ENCODE peak calls at places on chromosomes 1 and 21, in eight cellular contexts. R, W, Y, O, V, G, U and F are unnamed samples.
A peak's percentile ranks its signal among the peaks of the same experiment; 100 is the strongest.

GRCh38 chr1:191592907-191593306 is 565.4 kb upstream of the RGS18 start:
- DNase-seq in W (no peak), R (no peak), O (no peak), G (no peak), U (no peak), Y (no peak), V (no peak), F (no peak)

GRCh38 chr1:30815556-30815955 is 58.0 kb upstream of the LAPTM5 start:
- DNase-seq in Y (no peak), G (no peak), R (no peak), W (no peak), V (no peak), U (no peak), O (no peak), F (no peak)

GRCh38 chr1:13830616-13831280 is 130.8 kb downstream of the PRDM2 start:
- DNase-seq in W (peak; percentile 71), O (no peak), Y (no peak), V (no peak), G (no peak), U (peak; percentile 86), R (no peak), F (peak; percentile 80)

GRCh38 chr21:16211339-16212303 is 481.8 kb downstream of the USP25 start:
- DNase-seq in U (no peak), R (no peak), G (no peak), O (no peak), V (no peak), Y (no peak), W (no peak), F (no peak)

GRCh38 chr1:156852414-156852874 is 6.5 kb downstream of the INSRR start:
- DNase-seq in U (peak; percentile 71), R (peak; percentile 35), V (no peak), O (peak; percentile 90), Y (no peak), G (peak; percentile 48), W (peak; percentile 85), F (peak; percentile 80)

GRCh38 chr1:99662581-99663208 is 16.8 kb downstream of the PALMD start:
- DNase-seq in G (no peak), V (no peak), R (peak; percentile 69), W (peak; percentile 75), O (peak; percentile 66), Y (no peak), U (peak; percentile 82), F (peak; percentile 54)

GRCh38 chr1:109787845-109788605 is 24.3 kb upstream of the EPS8L3 start:
- DNase-seq in G (no peak), O (no peak), V (no peak), U (peak; percentile 30), W (peak; percentile 9), R (no peak), Y (no peak), F (no peak)

GRCh38 chr1:44947060-44947773 is 39.2 kb downstream of the EIF2B3 start:
- DNase-seq in V (no peak), O (peak; percentile 42), R (no peak), U (no peak), Y (no peak), G (no peak), W (no peak), F (peak; percentile 78)

GRCh38 chr21:43029785-43030184 is 45.9 kb downstream of the CBS start:
- DNase-seq in G (no peak), U (no peak), R (no peak), O (no peak), W (no peak), V (no peak), Y (no peak), F (no peak)

GRCh38 chr1:3053986-3054385 is 15.0 kb upstream of the PRDM16 start:
- DNase-seq in U (no peak), G (no peak), W (no peak), O (no peak), V (no peak), Y (no peak), R (no peak), F (no peak)

GRCh38 chr1:230288641-230289349 is 137.3 kb downstream of the PGBD5 start:
- DNase-seq in V (no peak), W (no peak), G (peak; percentile 11), Y (no peak), O (no peak), U (no peak), R (no peak), F (peak; percentile 84)

GRCh38 chr1:198918920-198919319 is 280.1 kb downstream of the PTPRC start:
- DNase-seq in U (no peak), W (no peak), V (no peak), G (no peak), R (no peak), Y (no peak), O (no peak), F (no peak)

GRCh38 chr1:206752481-206752880 is 18.1 kb upstream of the IL19 start:
- DNase-seq in O (no peak), G (no peak), V (no peak), Y (no peak), R (no peak), W (no peak), U (no peak), F (no peak)

GRCh38 chr21:46622226-46622625 is 13.2 kb upstream of the PRMT2 start:
- DNase-seq in W (peak; percentile 42), O (no peak), G (peak; percentile 94), V (no peak), Y (no peak), U (peak; percentile 75), R (no peak), F (no peak)

GRCh38 chr1:168709896-168710305 is 19.1 kb downstream of the DPT start:
- DNase-seq in G (no peak), U (no peak), Y (peak; percentile 23), R (no peak), W (no peak), V (no peak), O (no peak), F (peak; percentile 51)
- H3K4me3 ChIP-seq in G (no peak overlapping the region), U (no peak overlapping the region), Y (no peak overlapping the region), R (no peak overlapping the region), W (peak overlapping the region; percentile 3), V (peak overlapping the region; percentile 59), O (no peak overlapping the region), F (no peak overlapping the region)

DNA sequence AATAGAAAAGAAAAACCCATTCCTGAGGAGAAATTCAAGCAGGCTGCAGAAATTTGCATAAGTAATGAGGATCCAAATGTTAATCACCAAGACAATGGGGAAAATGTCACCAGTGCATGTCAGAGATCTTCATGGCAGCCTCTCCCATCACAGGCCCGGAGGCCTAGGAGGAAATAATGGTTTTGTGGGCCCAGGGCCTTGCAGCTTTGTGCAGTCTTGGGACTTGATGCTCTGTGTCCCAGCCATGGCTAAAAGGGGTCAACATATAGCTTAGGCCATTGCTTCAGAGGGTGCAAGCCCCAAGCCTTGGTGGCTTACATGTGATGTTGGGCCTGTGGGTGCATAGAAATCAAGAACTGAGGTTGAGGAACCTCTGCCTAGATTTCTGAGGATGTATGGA is 22.7 kb downstream of the RAB3GAP2 start:
- DNase-seq in Y (no peak), R (no peak), W (no peak), O (no peak), G (no peak), U (no peak), V (no peak), F (no peak)
- H3K9me3 ChIP-seq in Y (peaks cover 24% of the 10 kb centered on the region), R (no peaks in the 10 kb centered on the region), W (peaks cover 29% of the 10 kb centered on the region), O (no peaks in the 10 kb centered on the region), G (peaks cover 29% of the 10 kb centered on the region), U (no peaks in the 10 kb centered on the region), V (peaks cover 8% of the 10 kb centered on the region), F (peaks cover 24% of the 10 kb centered on the region)

GRCh38 chr1:187276677-187277076 is 447.9 kb downstream of the PLA2G4A start:
- DNase-seq in V (no peak), W (no peak), O (no peak), R (no peak), U (no peak), Y (no peak), G (no peak), F (no peak)

GRCh38 chr1:187281085-187281484 is 452.3 kb downstream of the PLA2G4A start:
- DNase-seq in Y (no peak), U (no peak), O (no peak), R (no peak), V (no peak), G (no peak), W (no peak), F (no peak)

GRCh38 chr1:187280051-187280450 is 451.3 kb downstream of the PLA2G4A start:
- DNase-seq in O (no peak), G (no peak), R (no peak), U (no peak), V (no peak), Y (no peak), W (no peak), F (no peak)

GRCh38 chr1:187275346-187275745 is 446.6 kb downstream of the PLA2G4A start:
- DNase-seq in W (no peak), U (no peak), O (no peak), Y (no peak), R (no peak), G (no peak), V (no peak), F (no peak)

GRCh38 chr1:187275985-187276580 is 447.3 kb downstream of the PLA2G4A start:
- DNase-seq in Y (no peak), U (no peak), R (no peak), O (no peak), V (no peak), W (no peak), G (no peak), F (no peak)
- H3K4me3 ChIP-seq in Y (no peak overlapping the region), U (no peak overlapping the region), R (no peak overlapping the region), O (no peak overlapping the region), V (no peak overlapping the region), W (no peak overlapping the region), G (no peak overlapping the region), F (no peak overlapping the region)

GRCh38 chr1:171432473-171432872 is 52.9 kb upstream of the PRRC2C start:
- DNase-seq in Y (no peak), O (no peak), W (no peak), U (no peak), G (no peak), R (no peak), V (no peak), F (no peak)

GRCh38 chr1:171431994-171432393 is 53.3 kb upstream of the PRRC2C start:
- DNase-seq in Y (no peak), W (no peak), V (no peak), G (no peak), U (no peak), R (no peak), O (no peak), F (no peak)

GRCh38 chr1:171433451-171433850 is 51.9 kb upstream of the PRRC2C start:
- DNase-seq in U (no peak), W (no peak), V (no peak), R (no peak), O (no peak), Y (no peak), G (no peak), F (peak; percentile 36)

GRCh38 chr1:171438441-171438840 is 46.9 kb upstream of the PRRC2C start:
- DNase-seq in V (peak; percentile 80), U (no peak), G (no peak), W (peak; percentile 46), R (no peak), O (peak; percentile 57), Y (peak; percentile 81), F (peak; percentile 97)

DNA sequence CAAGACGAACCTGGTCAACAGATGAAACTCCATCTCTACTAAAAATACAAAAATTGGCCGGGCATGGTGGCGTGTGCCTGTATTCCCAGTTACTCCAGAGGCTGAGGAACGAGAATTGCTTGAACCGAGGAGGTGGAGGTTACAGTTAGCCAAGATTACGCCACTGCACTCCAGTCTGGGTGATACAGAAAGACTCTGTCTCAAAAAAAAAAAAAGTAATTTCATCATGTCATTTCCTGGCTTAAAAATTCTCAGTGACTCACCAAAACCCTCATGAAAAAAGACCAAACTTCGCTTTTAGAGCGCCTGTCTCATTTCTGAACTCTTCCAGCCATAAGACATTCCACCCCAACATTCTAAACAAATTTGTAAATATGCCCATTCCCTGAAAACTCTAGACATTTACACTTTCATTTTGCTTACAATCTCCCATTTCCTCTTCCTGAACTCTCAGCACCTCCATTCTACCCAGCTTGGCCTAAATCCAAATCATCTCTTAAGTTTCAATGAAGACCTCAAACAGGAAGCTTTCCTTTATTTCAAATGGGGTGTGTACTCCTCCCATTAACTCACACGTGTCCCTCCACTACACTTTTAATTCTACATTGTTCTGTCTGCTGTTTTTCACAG is 50.5 kb upstream of the PRRC2C start:
- DNase-seq in W (no peak), V (peak; percentile 33), U (no peak), O (no peak), R (no peak), G (no peak), Y (no peak), F (peak; percentile 84)
- H3K9me3 ChIP-seq in W (peaks cover 2% of the 10 kb centered on the region), V (no peaks in the 10 kb centered on the region), U (no peaks in the 10 kb centered on the region), O (no peaks in the 10 kb centered on the region), R (no peaks in the 10 kb centered on the region), G (no peaks in the 10 kb centered on the region), Y (no peaks in the 10 kb centered on the region), F (no peaks in the 10 kb centered on the region)